ENCODE peak calls at places on chromosomes 3 and 15, in eight cellular contexts. P is sciatic nerve, Y is AG20443, O is NCI-H1930, W is NCI-H2081, V is foreskin fibroblast, C is aorta, H is tibial artery. L is an unnamed sample.

GRCh38 chr3:8970971-8971589 is 7.8 kb upstream of the RAD18 start:
- DNase-seq in P (peak; percentile 81), Y (peak; percentile 77), O (peak; percentile 19), W (no peak), V (peak; percentile 82), C (no peak), H (peak; percentile 54), L (no peak)

GRCh38 chr15:76492538-76492937 is 156.0 kb downstream of the ISL2 start:
- DNase-seq in P (no peak), Y (no peak), O (no peak), W (no peak), V (no peak), C (no peak), H (no peak), L (no peak)

GRCh38 chr3:126888186-126888760 is 94.6 kb upstream of the PLXNA1 start:
- DNase-seq in P (no peak), Y (no peak), O (no peak), W (peak; percentile 85), V (no peak), C (no peak), H (no peak), L (no peak)

GRCh38 chr3:46715507-46716175 is 2.0 kb downstream of the PRSS50 start:
- DNase-seq in P (no peak), Y (peak; percentile 7), O (no peak), W (no peak), V (no peak), C (peak; percentile 41), H (no peak), L (no peak)

GRCh38 chr3:20975221-20975620 is 775.8 kb downstream of the ZNF385D start:
- DNase-seq in P (no peak), Y (peak; percentile 42), O (no peak), W (no peak), V (peak; percentile 8), C (no peak), H (peak; percentile 20), L (no peak)

GRCh38 chr3:27869152-27869551 is 147.0 kb upstream of the EOMES start:
- DNase-seq in P (no peak), Y (no peak), O (no peak), W (no peak), V (no peak), C (no peak), H (no peak), L (no peak)

GRCh38 chr15:100944237-100944875 is 25.2 kb downstream of the LRRK1 start:
- DNase-seq in P (no peak), Y (no peak), O (no peak), W (no peak), V (peak; percentile 60), C (no peak), H (no peak), L (no peak)

GRCh38 chr3:158711886-158712285 is 20.4 kb downstream of the RARRES1 start:
- DNase-seq in P (no peak), Y (peak; percentile 75), O (no peak), W (no peak), V (peak; percentile 83), C (no peak), H (no peak), L (no peak)

GRCh38 chr3:129794319-129795201 is 99.0 kb downstream of the TMCC1 start:
- DNase-seq in P (no peak), Y (peak; percentile 43), O (peak; percentile 10), W (peak; percentile 77), V (no peak), C (no peak), H (no peak), L (peak; percentile 95)

GRCh38 chr15:35648941-35649340 is 103.0 kb upstream of the DPH6 start:
- DNase-seq in P (no peak), Y (no peak), O (no peak), W (no peak), V (no peak), C (no peak), H (no peak), L (no peak)

GRCh38 chr15:48005921-48006541 is 114.8 kb upstream of the SLC24A5 start:
- DNase-seq in P (peak; percentile 78), Y (no peak), O (no peak), W (no peak), V (peak; percentile 64), C (no peak), H (peak; percentile 35), L (no peak)

GRCh38 chr3:42682301-42683070 is 2.9 kb upstream of the KLHL40 start:
- DNase-seq in P (peak; percentile 35), Y (no peak), O (no peak), W (no peak), V (no peak), C (peak; percentile 49), H (no peak), L (peak; percentile 18)

GRCh38 chr15:72342385-72342784 is 22.4 kb upstream of the CELF6 start:
- DNase-seq in P (no peak), Y (no peak), O (peak; percentile 5), W (no peak), V (peak; percentile 41), C (no peak), H (no peak), L (no peak)

GRCh38 chr15:32656091-32656860 is 14.8 kb downstream of the SCG5 start:
- DNase-seq in P (no peak), Y (no peak), O (no peak), W (no peak), V (no peak), C (no peak), H (no peak), L (no peak)

GRCh38 chr3:134460965-134461364 is 24.8 kb downstream of the ANAPC13 start:
- DNase-seq in P (no peak), Y (peak; percentile 59), O (no peak), W (no peak), V (peak; percentile 95), C (no peak), H (no peak), L (no peak)

GRCh38 chr3:169344465-169344864 is 319.0 kb downstream of the MECOM start:
- DNase-seq in P (no peak), Y (no peak), O (no peak), W (no peak), V (peak; percentile 5), C (no peak), H (no peak), L (no peak)

GRCh38 chr3:49006591-49007067 is 562 bp upstream of the WDR6 start:
- DNase-seq in P (peak; percentile 81), Y (peak; percentile 60), O (no peak), W (no peak), V (peak; percentile 75), C (peak; percentile 83), H (peak; percentile 40), L (no peak)

GRCh38 chr15:47553933-47554332 is 163.4 kb upstream of the SEMA6D start:
- DNase-seq in P (no peak), Y (no peak), O (no peak), W (no peak), V (no peak), C (no peak), H (no peak), L (no peak)

GRCh38 chr3:53694051-53694450 is 152.2 kb downstream of the CHDH start:
- DNase-seq in P (no peak), Y (no peak), O (no peak), W (no peak), V (no peak), C (no peak), H (no peak), L (no peak)